ENCODE peak calls at places on chromosomes 13 and 19, in five cellular contexts. One of them, this sample, is unnamed.

GRCh38 chr19:44587863-44588752 is 25.3 kb upstream of the IGSF23 start:
- DNase-seq in effector memory CD4-positive, alpha-beta T cell: no peak
- DNase-seq in prostate gland: no peak
- DNase-seq in esophagus squamous epithelium: no peak
- DNase-seq in CD8-positive, alpha-beta memory T cell: no peak
- DNase-seq in this sample: no peak

GRCh38 chr19:35623327-35624010 is 5.4 kb upstream of the RBM42 start:
- DNase-seq in prostate gland: no peak
- DNase-seq in esophagus squamous epithelium: no peak
- DNase-seq in effector memory CD4-positive, alpha-beta T cell: no peak
- DNase-seq in CD8-positive, alpha-beta memory T cell: no peak
- DNase-seq in this sample: no peak

GRCh38 chr13:72456486-72456885 is 270.9 kb downstream of the MZT1 start:
- DNase-seq in prostate gland: no peak
- DNase-seq in CD8-positive, alpha-beta memory T cell: no peak
- DNase-seq in effector memory CD4-positive, alpha-beta T cell: no peak
- DNase-seq in esophagus squamous epithelium: no peak
- DNase-seq in this sample: no peak

GRCh38 chr13:90485441-90485840 is 862.0 kb upstream of the MIR17HG start:
- DNase-seq in CD8-positive, alpha-beta memory T cell: no peak
- DNase-seq in effector memory CD4-positive, alpha-beta T cell: no peak
- DNase-seq in esophagus squamous epithelium: no peak
- DNase-seq in prostate gland: no peak
- DNase-seq in this sample: no peak

GRCh38 chr13:76904507-76904906 is 18.3 kb upstream of the KCTD12 start:
- DNase-seq in CD8-positive, alpha-beta memory T cell: no peak
- DNase-seq in effector memory CD4-positive, alpha-beta T cell: no peak
- DNase-seq in esophagus squamous epithelium: no peak
- DNase-seq in prostate gland: no peak
- DNase-seq in this sample: no peak

GRCh38 chr19:21047712-21048111 is 27.3 kb downstream of the ZNF430 start:
- DNase-seq in esophagus squamous epithelium: no peak
- DNase-seq in CD8-positive, alpha-beta memory T cell: no peak
- DNase-seq in prostate gland: no peak
- DNase-seq in effector memory CD4-positive, alpha-beta T cell: no peak
- DNase-seq in this sample: no peak

GRCh38 chr13:99285432-99286182 is 21.6 kb downstream of the GPR183 start:
- DNase-seq in prostate gland: no peak
- DNase-seq in esophagus squamous epithelium: no peak
- DNase-seq in CD8-positive, alpha-beta memory T cell: no peak
- DNase-seq in effector memory CD4-positive, alpha-beta T cell: no peak
- DNase-seq in this sample: no peak

GRCh38 chr19:49338691-49339363 is 3.6 kb downstream of the CD37 start:
- DNase-seq in CD8-positive, alpha-beta memory T cell: no peak
- DNase-seq in prostate gland: peak; percentile 93
- DNase-seq in esophagus squamous epithelium: no peak
- DNase-seq in effector memory CD4-positive, alpha-beta T cell: no peak
- DNase-seq in this sample: peak; percentile 86

GRCh38 chr13:30845297-30846214 is 60.5 kb upstream of the MEDAG start:
- DNase-seq in prostate gland: no peak
- DNase-seq in CD8-positive, alpha-beta memory T cell: no peak
- DNase-seq in effector memory CD4-positive, alpha-beta T cell: no peak
- DNase-seq in esophagus squamous epithelium: no peak
- DNase-seq in this sample: no peak

GRCh38 chr13:44407891-44408290 is 34.3 kb downstream of the SERP2 start:
- DNase-seq in effector memory CD4-positive, alpha-beta T cell: no peak
- DNase-seq in CD8-positive, alpha-beta memory T cell: no peak
- DNase-seq in esophagus squamous epithelium: no peak
- DNase-seq in prostate gland: no peak
- DNase-seq in this sample: no peak

GRCh38 chr13:27171830-27172494 is 351 bp upstream of the USP12 start:
- DNase-seq in CD8-positive, alpha-beta memory T cell: peak; percentile 91
- DNase-seq in esophagus squamous epithelium: peak; percentile 36
- DNase-seq in prostate gland: peak; percentile 88
- DNase-seq in effector memory CD4-positive, alpha-beta T cell: peak; percentile 89
- DNase-seq in this sample: peak; percentile 95

GRCh38 chr13:108227651-108228272 is 9.6 kb downstream of the ABHD13 start:
- DNase-seq in esophagus squamous epithelium: no peak
- DNase-seq in CD8-positive, alpha-beta memory T cell: no peak
- DNase-seq in effector memory CD4-positive, alpha-beta T cell: no peak
- DNase-seq in prostate gland: no peak
- DNase-seq in this sample: no peak

GRCh38 chr13:113564331-113565023 is 20.1 kb upstream of the TFDP1 start:
- DNase-seq in prostate gland: no peak
- DNase-seq in esophagus squamous epithelium: no peak
- DNase-seq in effector memory CD4-positive, alpha-beta T cell: no peak
- DNase-seq in CD8-positive, alpha-beta memory T cell: no peak
- DNase-seq in this sample: no peak

GRCh38 chr19:28934626-28935025 is 278.3 kb downstream of the UQCRFS1 start:
- DNase-seq in CD8-positive, alpha-beta memory T cell: no peak
- DNase-seq in esophagus squamous epithelium: no peak
- DNase-seq in effector memory CD4-positive, alpha-beta T cell: no peak
- DNase-seq in prostate gland: no peak
- DNase-seq in this sample: no peak

GRCh38 chr19:11422163-11423068 is 3.3 kb upstream of the RGL3 start:
- DNase-seq in prostate gland: peak; percentile 68
- DNase-seq in CD8-positive, alpha-beta memory T cell: peak; percentile 69
- DNase-seq in effector memory CD4-positive, alpha-beta T cell: peak; percentile 57
- DNase-seq in esophagus squamous epithelium: peak; percentile 23
- DNase-seq in this sample: peak; percentile 91

GRCh38 chr13:33053397-33054066 is 37.3 kb downstream of the KL start:
- DNase-seq in prostate gland: no peak
- DNase-seq in esophagus squamous epithelium: no peak
- DNase-seq in CD8-positive, alpha-beta memory T cell: no peak
- DNase-seq in effector memory CD4-positive, alpha-beta T cell: no peak
- DNase-seq in this sample: no peak

GRCh38 chr13:41652735-41653361 is 195.5 kb downstream of the RGCC start:
- DNase-seq in prostate gland: peak; percentile 30
- DNase-seq in CD8-positive, alpha-beta memory T cell: peak; percentile 2
- DNase-seq in effector memory CD4-positive, alpha-beta T cell: no peak
- DNase-seq in esophagus squamous epithelium: no peak
- DNase-seq in this sample: peak; percentile 32

GRCh38 chr13:30618938-30619289 is 1.2 kb downstream of the USPL1 start:
- DNase-seq in prostate gland: no peak
- DNase-seq in CD8-positive, alpha-beta memory T cell: no peak
- DNase-seq in effector memory CD4-positive, alpha-beta T cell: no peak
- DNase-seq in esophagus squamous epithelium: no peak
- DNase-seq in this sample: no peak

GRCh38 chr19:14786421-14786851 is 8.1 kb upstream of the ADGRE2 start:
- DNase-seq in esophagus squamous epithelium: no peak
- DNase-seq in prostate gland: peak; percentile 14
- DNase-seq in effector memory CD4-positive, alpha-beta T cell: no peak
- DNase-seq in CD8-positive, alpha-beta memory T cell: no peak
- DNase-seq in this sample: no peak

GRCh38 chr13:94251801-94252200 is 227.7 kb downstream of the DCT start:
- DNase-seq in effector memory CD4-positive, alpha-beta T cell: no peak
- DNase-seq in prostate gland: no peak
- DNase-seq in CD8-positive, alpha-beta memory T cell: no peak
- DNase-seq in esophagus squamous epithelium: no peak
- DNase-seq in this sample: no peak

GRCh38 chr19:44900328-44901244 is 5.0 kb upstream of the APOE start:
- DNase-seq in effector memory CD4-positive, alpha-beta T cell: no peak
- DNase-seq in esophagus squamous epithelium: no peak
- DNase-seq in CD8-positive, alpha-beta memory T cell: no peak
- DNase-seq in prostate gland: no peak
- DNase-seq in this sample: no peak

GRCh38 chr13:79044415-79044814 is 361.6 kb downstream of the RBM26 start:
- DNase-seq in esophagus squamous epithelium: no peak
- DNase-seq in CD8-positive, alpha-beta memory T cell: no peak
- DNase-seq in effector memory CD4-positive, alpha-beta T cell: no peak
- DNase-seq in prostate gland: no peak
- DNase-seq in this sample: no peak

GRCh38 chr19:18896421-18896841 is 473 bp upstream of the CERS1 start:
- DNase-seq in prostate gland: no peak
- DNase-seq in effector memory CD4-positive, alpha-beta T cell: no peak
- DNase-seq in CD8-positive, alpha-beta memory T cell: no peak
- DNase-seq in esophagus squamous epithelium: no peak
- DNase-seq in this sample: no peak

GRCh38 chr13:113080901-113081521 is 24.6 kb upstream of the F7 start:
- DNase-seq in esophagus squamous epithelium: no peak
- DNase-seq in CD8-positive, alpha-beta memory T cell: no peak
- DNase-seq in effector memory CD4-positive, alpha-beta T cell: no peak
- DNase-seq in prostate gland: no peak
- DNase-seq in this sample: no peak

GRCh38 chr13:94233831-94234230 is 245.7 kb downstream of the DCT start:
- DNase-seq in CD8-positive, alpha-beta memory T cell: no peak
- DNase-seq in esophagus squamous epithelium: no peak
- DNase-seq in effector memory CD4-positive, alpha-beta T cell: no peak
- DNase-seq in prostate gland: no peak
- DNase-seq in this sample: no peak

GRCh38 chr13:37715606-37716015 is 117.0 kb upstream of the POSTN start:
- DNase-seq in CD8-positive, alpha-beta memory T cell: no peak
- DNase-seq in esophagus squamous epithelium: no peak
- DNase-seq in effector memory CD4-positive, alpha-beta T cell: no peak
- DNase-seq in prostate gland: no peak
- DNase-seq in this sample: no peak

GRCh38 chr19:18388328-18389094 is 2.6 kb downstream of the GDF15 start:
- DNase-seq in effector memory CD4-positive, alpha-beta T cell: peak; percentile 62
- DNase-seq in prostate gland: peak; percentile 80
- DNase-seq in esophagus squamous epithelium: peak; percentile 56
- DNase-seq in CD8-positive, alpha-beta memory T cell: peak; percentile 73
- DNase-seq in this sample: peak; percentile 96

GRCh38 chr13:25103711-25104110 is 7.8 kb downstream of the PABPC3 start:
- DNase-seq in CD8-positive, alpha-beta memory T cell: no peak
- DNase-seq in esophagus squamous epithelium: no peak
- DNase-seq in prostate gland: no peak
- DNase-seq in effector memory CD4-positive, alpha-beta T cell: no peak
- DNase-seq in this sample: no peak

GRCh38 chr13:85995788-85996418 is 196.7 kb upstream of the SLITRK6 start:
- DNase-seq in prostate gland: no peak
- DNase-seq in effector memory CD4-positive, alpha-beta T cell: no peak
- DNase-seq in esophagus squamous epithelium: no peak
- DNase-seq in CD8-positive, alpha-beta memory T cell: no peak
- DNase-seq in this sample: no peak

GRCh38 chr19:2727640-2727944 is 6.4 kb upstream of the DIRAS1 start:
- DNase-seq in prostate gland: no peak
- DNase-seq in CD8-positive, alpha-beta memory T cell: no peak
- DNase-seq in esophagus squamous epithelium: no peak
- DNase-seq in effector memory CD4-positive, alpha-beta T cell: no peak
- DNase-seq in this sample: no peak

GRCh38 chr13:27421101-27421881 is 3.1 kb upstream of the GTF3A start:
- DNase-seq in effector memory CD4-positive, alpha-beta T cell: no peak
- DNase-seq in CD8-positive, alpha-beta memory T cell: no peak
- DNase-seq in prostate gland: no peak
- DNase-seq in esophagus squamous epithelium: no peak
- DNase-seq in this sample: no peak

GRCh38 chr19:1157931-1158884 is 15.9 kb downstream of the SBNO2 start:
- DNase-seq in esophagus squamous epithelium: no peak
- DNase-seq in prostate gland: no peak
- DNase-seq in effector memory CD4-positive, alpha-beta T cell: no peak
- DNase-seq in CD8-positive, alpha-beta memory T cell: no peak
- DNase-seq in this sample: no peak

DNA sequence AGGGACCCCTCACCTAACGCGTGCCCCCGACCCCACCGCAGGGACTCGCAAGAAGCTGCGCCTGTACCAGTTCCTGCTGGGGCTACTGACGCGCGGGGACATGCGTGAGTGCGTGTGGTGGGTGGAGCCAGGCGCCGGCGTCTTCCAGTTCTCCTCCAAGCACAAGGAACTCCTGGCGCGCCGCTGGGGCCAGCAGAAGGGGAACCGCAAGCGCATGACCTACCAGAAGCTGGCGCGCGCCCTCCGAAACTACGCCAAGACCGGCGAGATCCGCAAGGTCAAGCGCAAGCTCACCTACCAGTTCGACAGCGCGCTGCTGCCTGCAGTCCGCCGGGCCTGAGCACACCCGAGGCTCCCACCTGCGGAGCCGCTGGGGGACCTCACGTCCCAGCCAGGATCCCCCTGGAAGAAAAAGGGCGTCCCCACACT is 4.7 kb upstream of the MYBPC2 start:
- DNase-seq in CD8-positive, alpha-beta memory T cell: no peak
- DNase-seq in effector memory CD4-positive, alpha-beta T cell: no peak
- DNase-seq in esophagus squamous epithelium: peak; percentile 44
- DNase-seq in prostate gland: peak; percentile 74
- DNase-seq in this sample: peak; percentile 95
- H3K4me1 ChIP-seq in CD8-positive, alpha-beta memory T cell: peaks cover 9% of the 10 kb centered on the region
- H3K4me1 ChIP-seq in effector memory CD4-positive, alpha-beta T cell: peaks cover 13% of the 10 kb centered on the region
- H3K4me1 ChIP-seq in esophagus squamous epithelium: peaks cover 15% of the 10 kb centered on the region
- H3K4me1 ChIP-seq in prostate gland: no peaks in the 10 kb centered on the region
- H3K4me1 ChIP-seq in this sample: peaks cover 22% of the 10 kb centered on the region

GRCh38 chr13:50468849-50469669 is 374.4 kb downstream of the DLEU7 start:
- DNase-seq in CD8-positive, alpha-beta memory T cell: no peak
- DNase-seq in effector memory CD4-positive, alpha-beta T cell: no peak
- DNase-seq in prostate gland: no peak
- DNase-seq in esophagus squamous epithelium: no peak
- DNase-seq in this sample: no peak

GRCh38 chr13:50476579-50476978 is 366.9 kb downstream of the DLEU7 start:
- DNase-seq in esophagus squamous epithelium: no peak
- DNase-seq in CD8-positive, alpha-beta memory T cell: no peak
- DNase-seq in effector memory CD4-positive, alpha-beta T cell: no peak
- DNase-seq in prostate gland: no peak
- DNase-seq in this sample: no peak

DNA sequence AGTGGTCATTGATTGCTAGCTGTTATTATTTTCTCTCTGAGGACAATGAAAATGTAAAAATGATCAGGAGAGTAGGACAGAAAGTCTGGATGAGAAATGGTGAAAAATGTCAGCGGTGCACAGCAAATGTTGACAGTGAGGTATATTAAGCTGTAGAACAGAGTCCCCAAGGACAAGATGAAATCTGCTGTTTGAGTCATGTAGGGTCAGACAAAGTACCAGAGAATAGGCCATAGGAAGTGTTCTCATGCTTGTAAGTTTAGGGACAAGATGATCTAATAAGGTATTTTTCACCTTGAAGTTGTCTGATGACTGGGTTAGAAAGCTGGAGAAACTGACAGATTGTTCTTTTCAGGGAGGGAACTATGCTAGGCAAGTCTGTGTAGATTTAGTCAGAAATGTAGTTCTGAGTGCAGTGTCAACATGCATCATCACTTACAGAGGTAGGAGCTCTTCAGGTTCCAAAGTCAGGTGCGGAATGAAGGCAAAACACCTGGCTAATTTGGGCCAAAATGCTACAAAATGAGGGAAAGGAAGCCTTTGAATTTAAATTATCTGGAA is 369.3 kb downstream of the DLEU7 start:
- DNase-seq in effector memory CD4-positive, alpha-beta T cell: no peak
- DNase-seq in esophagus squamous epithelium: no peak
- DNase-seq in CD8-positive, alpha-beta memory T cell: no peak
- DNase-seq in prostate gland: no peak
- DNase-seq in this sample: no peak
- H3K4me3 ChIP-seq in effector memory CD4-positive, alpha-beta T cell: no peak overlapping the region
- H3K4me3 ChIP-seq in esophagus squamous epithelium: no peak overlapping the region
- H3K4me3 ChIP-seq in CD8-positive, alpha-beta memory T cell: no peak overlapping the region
- H3K4me3 ChIP-seq in prostate gland: no peak overlapping the region
- H3K4me3 ChIP-seq in this sample: no peak overlapping the region

GRCh38 chr19:16116067-16116466 is 4.4 kb downstream of the RAB8A start:
- DNase-seq in esophagus squamous epithelium: no peak
- DNase-seq in prostate gland: no peak
- DNase-seq in effector memory CD4-positive, alpha-beta T cell: no peak
- DNase-seq in CD8-positive, alpha-beta memory T cell: no peak
- DNase-seq in this sample: peak; percentile 1
- H3K4me1 ChIP-seq in esophagus squamous epithelium: peaks cover 28% of the 10 kb centered on the region
- H3K4me1 ChIP-seq in prostate gland: peaks cover 5% of the 10 kb centered on the region
- H3K4me1 ChIP-seq in effector memory CD4-positive, alpha-beta T cell: peaks cover 24% of the 10 kb centered on the region
- H3K4me1 ChIP-seq in CD8-positive, alpha-beta memory T cell: peaks cover 50% of the 10 kb centered on the region
- H3K4me1 ChIP-seq in this sample: peaks cover 10% of the 10 kb centered on the region

GRCh38 chr19:52172347-52172746 is 926 bp upstream of the ZNF836 start:
- DNase-seq in effector memory CD4-positive, alpha-beta T cell: no peak
- DNase-seq in prostate gland: no peak
- DNase-seq in CD8-positive, alpha-beta memory T cell: no peak
- DNase-seq in esophagus squamous epithelium: no peak
- DNase-seq in this sample: no peak
- H3K4me3 ChIP-seq in effector memory CD4-positive, alpha-beta T cell: no peak overlapping the region
- H3K4me3 ChIP-seq in prostate gland: no peak overlapping the region
- H3K4me3 ChIP-seq in CD8-positive, alpha-beta memory T cell: peak overlapping the region; percentile 94
- H3K4me3 ChIP-seq in esophagus squamous epithelium: no peak overlapping the region
- H3K4me3 ChIP-seq in this sample: no peak overlapping the region

GRCh38 chr13:110245421-110245899 is 61.5 kb downstream of the COL4A1 start:
- DNase-seq in esophagus squamous epithelium: no peak
- DNase-seq in prostate gland: no peak
- DNase-seq in effector memory CD4-positive, alpha-beta T cell: no peak
- DNase-seq in CD8-positive, alpha-beta memory T cell: no peak
- DNase-seq in this sample: no peak
- H3K4me1 ChIP-seq in esophagus squamous epithelium: peaks cover 36% of the 10 kb centered on the region
- H3K4me1 ChIP-seq in prostate gland: no peaks in the 10 kb centered on the region
- H3K4me1 ChIP-seq in effector memory CD4-positive, alpha-beta T cell: no peaks in the 10 kb centered on the region
- H3K4me1 ChIP-seq in CD8-positive, alpha-beta memory T cell: no peaks in the 10 kb centered on the region
- H3K4me1 ChIP-seq in this sample: peaks cover 42% of the 10 kb centered on the region